ENCODE peak calls at places on chromosome 14, in four cellular contexts. U, H, O and D are unnamed samples. For H3K27me3, the result is how much of the 10 kb centered on the place peaks cover.

GRCh38 chr14:41718477-41719166 is 111.9 kb downstream of the LRFN5 start:
- DNase-seq in U (no peak), H (no peak), O (no peak), D (no peak)

GRCh38 chr14:50083467-50084337 is 32.7 kb downstream of the VCPKMT start:
- DNase-seq in U (no peak), H (no peak), O (no peak), D (no peak)

GRCh38 chr14:75627406-75627805 is 33.3 kb downstream of the ERG28 start:
- DNase-seq in U (no peak), H (no peak), O (no peak), D (no peak)

GRCh38 chr14:57461777-57462320 is 31.8 kb downstream of the CCDC198 start:
- DNase-seq in U (no peak), H (no peak), O (no peak), D (no peak)

GRCh38 chr14:95098984-95099599 is 58.2 kb downstream of the DICER1 start:
- DNase-seq in U (no peak), H (peak), O (peak), D (peak)

GRCh38 chr14:77175843-77176242 is 5.8 kb upstream of the TMEM63C start:
- DNase-seq in U (no peak), H (no peak), O (no peak), D (no peak)

GRCh38 chr14:25015761-25016160 is 34.2 kb downstream of the STXBP6 start:
- DNase-seq in U (no peak), H (no peak), O (no peak), D (no peak)

GRCh38 chr14:58104808-58105207 is 47.2 kb downstream of the ARMH4 start:
- DNase-seq in U (no peak), H (no peak), O (no peak), D (no peak)

GRCh38 chr14:103296987-103297386 is 37.0 kb upstream of the EIF5 start:
- DNase-seq in U (no peak), H (no peak), O (no peak), D (no peak)

GRCh38 chr14:73237786-73238261 is 518 bp downstream of the PAPLN start:
- DNase-seq in U (peak), H (no peak), O (no peak), D (peak)
- H3K27me3 ChIP-seq in U (half or more), H (under half), O (under half), D (half or more)

GRCh38 chr14:81437226-81437625 is 37.1 kb upstream of the STON2 start:
- DNase-seq in U (no peak), H (no peak), O (no peak), D (no peak)
- H3K27me3 ChIP-seq in U (under half), H (under half), O (under half), D (half or more)

DNA sequence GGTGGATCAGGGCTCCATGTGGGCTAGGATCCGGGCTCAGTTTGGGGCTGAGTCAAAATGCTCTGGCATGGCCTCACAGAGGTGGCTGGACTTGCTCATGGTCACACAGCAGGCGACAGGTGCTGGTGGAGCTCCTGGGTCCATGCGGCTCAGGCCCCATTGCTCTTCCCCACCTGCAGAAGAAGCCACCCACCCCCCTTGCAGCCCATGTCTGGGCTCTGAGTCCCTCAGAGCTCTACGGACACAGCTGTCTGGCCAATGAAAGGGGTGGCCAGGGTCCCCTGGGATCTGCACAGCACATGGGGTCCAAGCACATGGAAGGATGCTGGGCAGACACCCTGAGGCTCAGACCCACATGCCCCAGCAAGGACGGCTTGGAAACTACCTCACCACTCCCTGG is 17.0 kb upstream of the C14orf180 start:
- DNase-seq in U (no peak), H (no peak), O (no peak), D (no peak)
- H3K27me3 ChIP-seq in U (half or more), H (under half), O (under half), D (under half)

GRCh38 chr14:22070119-22070982 is 396.7 kb upstream of the OR4E1 start:
- DNase-seq in U (no peak), H (no peak), O (no peak), D (peak)

GRCh38 chr14:22065372-22065771 is 391.8 kb upstream of the OR4E1 start:
- DNase-seq in U (no peak), H (no peak), O (no peak), D (no peak)

DNA sequence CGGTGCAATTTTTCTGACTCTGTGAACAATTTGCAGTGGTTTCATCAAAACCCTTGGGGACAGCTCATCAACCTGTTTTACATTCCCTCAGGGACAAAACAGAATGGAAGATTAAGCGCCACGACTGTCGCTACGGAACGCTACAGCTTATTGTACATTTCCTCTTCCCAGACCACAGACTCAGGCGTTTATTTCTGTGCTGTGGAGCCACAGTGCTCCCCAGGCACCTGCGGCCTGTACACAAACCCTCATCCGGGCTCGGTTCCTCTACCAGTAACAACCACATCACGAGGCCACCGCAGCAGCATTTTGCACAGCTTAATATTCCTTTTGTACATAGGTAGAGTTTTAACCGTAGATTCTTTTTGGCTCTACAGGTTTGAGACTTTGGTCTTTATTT is 397.4 kb upstream of the OR4E1 start:
- DNase-seq in U (no peak), H (no peak), O (no peak), D (no peak)
- H3K27me3 ChIP-seq in U (under half), H (under half), O (under half), D (under half)

GRCh38 chr14:104913413-104913812 is 11.3 kb upstream of the PLD4 start:
- DNase-seq in U (no peak), H (no peak), O (no peak), D (no peak)

GRCh38 chr14:104917992-104918391 is 6.7 kb upstream of the PLD4 start:
- DNase-seq in U (no peak), H (no peak), O (no peak), D (no peak)

GRCh38 chr14:104912053-104912452 is 12.6 kb upstream of the PLD4 start:
- DNase-seq in U (no peak), H (no peak), O (no peak), D (no peak)
- H3K27me3 ChIP-seq in U (under half), H (under half), O (under half), D (under half)

DNA sequence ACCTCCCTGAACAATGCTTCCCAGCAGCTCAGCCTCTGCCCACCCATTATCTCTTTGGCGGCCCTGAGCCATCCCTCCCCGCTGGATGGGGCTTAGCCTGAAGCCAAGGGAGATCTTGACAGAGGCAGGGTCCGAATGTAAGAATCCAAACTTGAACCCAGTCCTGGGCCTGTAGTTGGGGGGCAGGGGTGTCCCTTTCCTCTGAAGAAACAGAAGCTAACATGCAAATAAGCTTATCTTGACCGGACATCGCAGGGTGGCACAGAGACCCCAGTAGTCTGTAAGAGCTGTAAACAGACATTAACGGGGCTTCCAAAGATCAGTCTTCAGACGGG is 6.0 kb downstream of the DLK1 start:
- DNase-seq in U (no peak), H (no peak), O (no peak), D (no peak)
- H3K27me3 ChIP-seq in U (under half), H (under half), O (under half), D (under half)

GRCh38 chr14:69616408-69616773 is 5.0 kb downstream of the SUSD6 start:
- DNase-seq in U (no peak), H (no peak), O (no peak), D (no peak)
- H3K27me3 ChIP-seq in U (under half), H (under half), O (under half), D (under half)